ENCODE peak calls at places on chromosome 21, in five cellular contexts. M is GM12891, E is A549, D is testis, Q is body of pancreas. F is an unnamed sample.

GRCh38 chr21:31115249-31115648 is 77.0 kb upstream of the KRTAP19-8 start:
- DNase-seq in Q (no peak), D (no peak), M (no peak), E (no peak), F (no peak)

GRCh38 chr21:41961282-41961701 is 7.5 kb upstream of the C2CD2 start:
- DNase-seq in M (no peak), E (no peak), Q (no peak), D (no peak), F (no peak)

GRCh38 chr21:37383784-37384311 is 17.3 kb downstream of the DYRK1A start:
- DNase-seq in E (no peak), D (no peak), M (no peak), Q (no peak), F (no peak)

GRCh38 chr21:34204481-34205439 is 131.4 kb downstream of the MRPS6 start:
- DNase-seq in Q (no peak), D (no peak), M (no peak), E (no peak), F (no peak)

GRCh38 chr21:26761174-26761915 is 83.9 kb downstream of the ADAMTS1 start:
- DNase-seq in Q (no peak), E (no peak), M (no peak), D (no peak), F (no peak)

GRCh38 chr21:29145837-29146453 is 15.5 kb downstream of the MAP3K7CL start:
- DNase-seq in Q (no peak), E (no peak), D (peak), M (no peak), F (no peak)

GRCh38 chr21:29254550-29254949 is 44.2 kb upstream of the BACH1 start:
- DNase-seq in E (no peak), M (no peak), D (no peak), Q (no peak), F (no peak)

GRCh38 chr21:41836166-41837015 is 42.8 kb downstream of the PRDM15 start:
- DNase-seq in E (no peak), M (no peak), D (no peak), Q (no peak), F (no peak)

GRCh38 chr21:29953072-29953471 is 13.3 kb upstream of the GRIK1 start:
- DNase-seq in M (no peak), D (no peak), E (no peak), Q (no peak), F (no peak)

GRCh38 chr21:27043377-27043776 is 76.5 kb upstream of the ADAMTS5 start:
- DNase-seq in E (no peak), M (no peak), Q (no peak), D (no peak), F (no peak)

GRCh38 chr21:46552865-46553379 is 52.0 kb downstream of the S100B start:
- DNase-seq in Q (no peak), E (no peak), D (no peak), M (no peak), F (no peak)

GRCh38 chr21:28261291-28261690 is 731.4 kb downstream of the LTN1 start:
- DNase-seq in Q (no peak), E (no peak), D (no peak), M (no peak), F (no peak)

GRCh38 chr21:26758083-26758861 is 86.9 kb downstream of the ADAMTS1 start:
- DNase-seq in D (no peak), E (no peak), Q (no peak), M (no peak), F (no peak)

GRCh38 chr21:41834252-41834925 is 44.8 kb downstream of the PRDM15 start:
- DNase-seq in D (no peak), Q (no peak), M (no peak), E (no peak), F (no peak)

GRCh38 chr21:34639882-34640788 is 25.2 kb upstream of the RCAN1 start:
- DNase-seq in E (no peak), D (no peak), Q (no peak), M (peak), F (peak)

GRCh38 chr21:27268290-27268689 is 301.4 kb upstream of the ADAMTS5 start:
- DNase-seq in D (no peak), M (no peak), E (no peak), Q (no peak), F (no peak)

GRCh38 chr21:22791986-22792560 is 1793.9 kb downstream of the NCAM2 start:
- DNase-seq in D (peak), Q (peak), E (peak), M (peak), F (no peak)

GRCh38 chr21:28804089-28804670 is 188.5 kb downstream of the LTN1 start:
- DNase-seq in M (no peak), Q (no peak), D (no peak), E (no peak), F (no peak)

GRCh38 chr21:42619841-42620240 is 33.6 kb upstream of the PDE9A start:
- DNase-seq in Q (no peak), M (no peak), D (no peak), E (no peak), F (no peak)

GRCh38 chr21:31164713-31165694 is 126.7 kb upstream of the KRTAP19-8 start:
- DNase-seq in D (no peak), Q (no peak), E (no peak), M (no peak), F (no peak)

GRCh38 chr21:16195896-16196443 is 466.2 kb downstream of the USP25 start:
- DNase-seq in M (no peak), E (no peak), Q (no peak), D (no peak), F (no peak)

GRCh38 chr21:41170442-41170841 is 2.5 kb downstream of the BACE2 start:
- DNase-seq in E (peak), Q (peak), D (peak), M (peak), F (peak)

GRCh38 chr21:15301014-15301413 is 236.2 kb upstream of the NRIP1 start:
- DNase-seq in Q (no peak), D (no peak), E (no peak), M (no peak), F (no peak)

GRCh38 chr21:40997831-40998230 is 150.9 kb upstream of the DSCAM start:
- DNase-seq in D (no peak), Q (no peak), M (no peak), E (no peak), F (no peak)

GRCh38 chr21:28776251-28776650 is 216.4 kb downstream of the LTN1 start:
- DNase-seq in D (no peak), Q (no peak), E (no peak), M (no peak), F (no peak)

GRCh38 chr21:15028186-15028585 is 36.6 kb downstream of the NRIP1 start:
- DNase-seq in Q (no peak), M (no peak), D (no peak), E (no peak), F (no peak)

GRCh38 chr21:19864456-19864855 is 1133.8 kb upstream of the NCAM2 start:
- DNase-seq in E (no peak), Q (no peak), D (no peak), M (no peak), F (no peak)

GRCh38 chr21:42317341-42317741 is 2.1 kb upstream of the TFF3 start:
- DNase-seq in D (no peak), M (no peak), E (no peak), Q (no peak), F (no peak)

GRCh38 chr21:42025392-42026071 is 15.4 kb upstream of the ZBTB21 start:
- DNase-seq in Q (no peak), D (no peak), M (no peak), E (no peak), F (no peak)

GRCh38 chr21:39961251-39961650 is 94.0 kb downstream of the PCP4 start:
- DNase-seq in D (no peak), M (no peak), Q (no peak), E (no peak), F (no peak)

GRCh38 chr21:19286901-19287300 is 883.3 kb upstream of the TMPRSS15 start:
- DNase-seq in D (no peak), E (no peak), M (no peak), Q (no peak), F (no peak)

DNA sequence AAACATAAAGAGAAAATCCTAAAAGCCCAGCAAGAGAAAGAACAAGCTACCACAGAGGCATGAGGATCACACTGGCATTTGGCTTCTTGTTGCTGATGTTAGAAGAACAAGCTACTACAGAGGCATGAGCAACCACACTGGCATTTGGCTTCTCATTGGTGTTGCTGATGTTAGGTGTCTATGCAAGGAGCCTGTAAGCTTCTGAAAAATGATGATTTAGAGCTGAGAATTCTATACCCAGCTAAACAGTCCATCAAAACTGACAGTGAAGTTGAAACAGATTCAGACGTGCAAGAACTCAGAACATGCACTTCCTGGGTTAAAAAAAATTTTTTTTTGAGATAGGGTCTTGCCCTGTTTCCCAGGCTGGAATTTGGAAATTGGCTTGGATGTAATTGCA is 37.8 kb upstream of the ADARB1 start:
- DNase-seq in M (no peak), E (no peak), Q (no peak), D (no peak), F (no peak)
- TF ChIP-seq POLR2A in M (no peak), E (no peak), Q (no peak), D (no peak), F (no peak)

DNA sequence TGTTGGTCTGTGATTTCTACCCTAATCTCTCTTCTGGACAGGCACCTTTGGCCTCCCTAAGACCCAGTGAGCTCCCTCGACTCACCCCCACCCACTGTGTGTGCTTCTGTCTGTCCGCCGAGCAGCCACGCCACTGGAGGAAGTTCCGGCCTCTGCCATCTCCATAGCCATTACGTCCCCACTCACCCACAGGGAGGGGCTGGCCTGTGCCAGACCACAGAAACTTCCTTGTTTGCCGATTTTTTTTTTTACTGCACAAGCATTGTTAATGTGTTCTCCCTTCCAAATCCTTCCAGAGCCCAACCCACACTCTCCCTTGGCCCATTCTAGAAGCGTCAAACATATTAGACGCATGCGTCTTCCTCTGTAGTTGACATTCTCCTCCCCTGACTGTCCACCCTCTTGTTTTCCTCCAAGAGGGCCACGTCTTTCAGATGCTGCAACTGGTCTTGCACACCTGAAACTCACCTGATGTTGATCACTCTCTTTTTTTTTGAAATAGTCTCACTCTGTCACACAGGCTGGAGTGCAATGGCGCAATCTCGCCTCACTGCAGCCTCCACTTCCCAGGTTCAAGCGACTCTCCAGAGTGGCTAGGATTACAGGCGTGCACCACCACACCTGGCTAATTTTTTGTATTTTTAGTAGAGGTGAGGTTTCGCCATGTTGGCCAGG is 72.3 kb downstream of the EVA1C start:
- DNase-seq in Q (peak), E (no peak), M (no peak), D (no peak), F (no peak)
- TF ChIP-seq POLR2A in Q (no peak), E (no peak), M (no peak), D (no peak), F (no peak)

DNA sequence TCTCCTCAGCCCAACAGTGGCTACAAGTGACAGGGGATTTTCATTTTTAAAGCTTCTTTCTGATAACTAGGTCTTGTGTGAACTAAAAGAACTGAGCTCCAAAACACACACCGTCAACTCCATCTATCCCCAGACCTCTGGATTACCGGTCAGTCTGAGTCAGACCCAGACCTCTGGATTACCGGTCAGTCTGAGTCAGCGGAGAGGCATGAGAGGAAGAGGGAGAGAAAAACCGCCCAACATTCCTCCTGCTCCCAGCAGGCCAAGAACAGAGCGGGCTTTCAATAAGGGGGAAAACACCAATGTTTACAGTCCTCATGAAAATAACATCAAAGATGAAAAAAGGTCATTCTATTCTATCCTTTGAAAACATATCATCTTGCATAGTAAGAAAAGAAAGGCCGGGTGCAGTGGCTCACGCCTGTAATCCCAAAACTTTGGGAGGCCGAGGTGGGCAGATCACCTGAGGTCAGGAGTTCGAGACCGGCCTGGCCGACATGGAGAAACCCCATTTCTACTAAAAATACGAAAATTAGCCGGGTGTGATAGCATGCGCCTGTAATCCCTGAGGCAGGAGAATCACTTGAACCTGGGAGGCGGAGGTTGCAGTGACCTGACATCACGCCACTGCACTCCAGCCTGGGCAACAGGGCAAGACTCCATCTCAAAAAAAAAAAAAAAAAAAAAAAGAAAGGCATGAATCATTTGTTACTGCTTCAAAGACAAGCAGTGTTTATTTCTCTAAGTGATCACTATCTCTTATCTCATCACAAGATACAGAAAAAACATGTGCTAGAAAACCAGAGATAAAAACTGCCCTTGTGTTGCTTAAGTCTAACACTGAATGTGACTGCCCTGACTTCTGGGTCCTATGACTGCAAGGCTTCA is 3.4 kb downstream of the PTTG1IP start:
- DNase-seq in E (peak), Q (peak), D (peak), M (no peak), F (peak)
- TF ChIP-seq POLR2A in E (no peak), Q (no peak), D (no peak), M (no peak), F (no peak)

GRCh38 chr21:35932232-35932911 is 128.0 kb downstream of the SETD4 start:
- DNase-seq in Q (peak), M (peak), E (no peak), D (peak), F (peak)
- TF ChIP-seq POLR2A in Q (no peak), M (no peak), E (no peak), D (no peak), F (no peak)

DNA sequence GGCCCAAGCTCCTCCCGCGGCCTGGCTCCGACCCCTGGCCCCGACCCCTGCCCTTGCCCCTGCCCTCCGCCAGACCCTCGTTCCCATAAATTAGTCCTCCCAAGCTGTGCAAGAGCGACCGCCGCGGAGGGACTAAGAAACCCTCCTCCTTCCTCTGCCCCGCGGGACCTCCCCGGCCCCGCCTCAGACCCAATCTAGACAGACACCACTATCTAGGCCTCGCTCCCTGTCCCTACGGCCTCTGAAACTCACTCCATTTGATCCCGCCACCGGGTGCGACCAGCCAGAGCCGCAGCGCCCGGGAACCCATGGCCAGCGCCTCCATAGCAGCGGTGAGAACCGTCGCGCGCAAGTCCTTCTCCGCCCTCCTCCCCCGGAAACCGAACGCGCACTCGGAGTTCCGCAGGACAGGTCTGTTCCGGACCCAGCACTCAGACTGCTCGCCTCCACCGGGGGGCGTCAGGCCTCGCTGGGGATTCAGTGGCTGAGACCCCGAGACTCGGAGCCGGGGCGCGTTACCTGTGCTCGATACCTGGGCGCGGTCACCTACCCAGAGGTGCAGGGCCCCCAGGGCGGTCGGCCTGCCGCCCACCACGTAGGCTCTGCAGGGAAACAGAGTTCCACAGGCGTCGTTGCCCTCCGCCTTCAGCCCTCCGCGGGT is at the start of gene MRPL39:
- DNase-seq in E (peak), Q (peak), D (peak), M (peak), F (peak)
- TF ChIP-seq POLR2A in E (peak), Q (peak), D (no peak), M (peak), F (peak)

GRCh38 chr21:38503588-38503987 is 5.3 kb upstream of the ERG start:
- DNase-seq in E (no peak), Q (no peak), D (no peak), M (no peak), F (no peak)
- TF ChIP-seq POLR2A in E (no peak), Q (no peak), D (no peak), M (no peak), F (no peak)